ENCODE peak calls at places on chromosome 2, in six cellular contexts. One of them, this sample, is unnamed.

GRCh38 chr2:172864182-172864581 is 128.5 kb downstream of the RAPGEF4 start:
- DNase-seq in hypothalamus: no peak
- DNase-seq in heart right ventricle: peak; percentile 42
- DNase-seq in caudate nucleus: no peak
- DNase-seq in mesendoderm: peak; percentile 72
- DNase-seq in amniotic epithelial cell: peak; percentile 47
- DNase-seq in this sample: peak; percentile 46

GRCh38 chr2:28821295-28821958 is 10.8 kb downstream of the SPDYA start:
- DNase-seq in heart right ventricle: peak; percentile 47
- DNase-seq in hypothalamus: no peak
- DNase-seq in mesendoderm: peak; percentile 88
- DNase-seq in caudate nucleus: no peak
- DNase-seq in amniotic epithelial cell: peak; percentile 63
- DNase-seq in this sample: no peak

GRCh38 chr2:71716697-71717624 is 263.6 kb downstream of the DYSF start:
- DNase-seq in heart right ventricle: peak; percentile 94
- DNase-seq in mesendoderm: no peak
- DNase-seq in hypothalamus: no peak
- DNase-seq in caudate nucleus: no peak
- DNase-seq in amniotic epithelial cell: no peak
- DNase-seq in this sample: peak; percentile 92

GRCh38 chr2:15714609-15715008 is 122.9 kb downstream of the DDX1 start:
- DNase-seq in heart right ventricle: no peak
- DNase-seq in mesendoderm: no peak
- DNase-seq in amniotic epithelial cell: no peak
- DNase-seq in caudate nucleus: no peak
- DNase-seq in hypothalamus: no peak
- DNase-seq in this sample: no peak

GRCh38 chr2:191740016-191740419 is 62.1 kb downstream of the NABP1 start:
- DNase-seq in heart right ventricle: no peak
- DNase-seq in amniotic epithelial cell: no peak
- DNase-seq in hypothalamus: no peak
- DNase-seq in mesendoderm: no peak
- DNase-seq in caudate nucleus: no peak
- DNase-seq in this sample: no peak

GRCh38 chr2:85409719-85410583 is at the start of gene CAPG:
- DNase-seq in hypothalamus: no peak
- DNase-seq in heart right ventricle: no peak
- DNase-seq in mesendoderm: peak; percentile 59
- DNase-seq in caudate nucleus: no peak
- DNase-seq in amniotic epithelial cell: no peak
- DNase-seq in this sample: peak; percentile 60

GRCh38 chr2:160324161-160324768 is 124.2 kb upstream of the ITGB6 start:
- DNase-seq in caudate nucleus: no peak
- DNase-seq in hypothalamus: no peak
- DNase-seq in amniotic epithelial cell: peak; percentile 52
- DNase-seq in heart right ventricle: peak; percentile 67
- DNase-seq in mesendoderm: peak; percentile 35
- DNase-seq in this sample: peak; percentile 60

GRCh38 chr2:152646775-152647174 is 70.5 kb downstream of the PRPF40A start:
- DNase-seq in hypothalamus: no peak
- DNase-seq in heart right ventricle: no peak
- DNase-seq in mesendoderm: peak; percentile 68
- DNase-seq in caudate nucleus: no peak
- DNase-seq in amniotic epithelial cell: peak; percentile 94
- DNase-seq in this sample: no peak

GRCh38 chr2:22683911-22684310 is 701.1 kb upstream of the KLHL29 start:
- DNase-seq in mesendoderm: no peak
- DNase-seq in heart right ventricle: no peak
- DNase-seq in caudate nucleus: no peak
- DNase-seq in hypothalamus: no peak
- DNase-seq in amniotic epithelial cell: no peak
- DNase-seq in this sample: no peak

GRCh38 chr2:47888581-47889280 is 17.6 kb downstream of the FBXO11 start:
- DNase-seq in hypothalamus: no peak
- DNase-seq in mesendoderm: no peak
- DNase-seq in amniotic epithelial cell: peak; percentile 56
- DNase-seq in caudate nucleus: no peak
- DNase-seq in heart right ventricle: no peak
- DNase-seq in this sample: no peak

GRCh38 chr2:201926071-201926470 is 107.6 kb upstream of the FZD7 start:
- DNase-seq in mesendoderm: no peak
- DNase-seq in heart right ventricle: no peak
- DNase-seq in amniotic epithelial cell: no peak
- DNase-seq in caudate nucleus: no peak
- DNase-seq in hypothalamus: no peak
- DNase-seq in this sample: no peak

GRCh38 chr2:240425697-240426096 is 9.8 kb upstream of the GPC1 start:
- DNase-seq in amniotic epithelial cell: no peak
- DNase-seq in mesendoderm: no peak
- DNase-seq in caudate nucleus: no peak
- DNase-seq in hypothalamus: no peak
- DNase-seq in heart right ventricle: no peak
- DNase-seq in this sample: no peak

GRCh38 chr2:60581461-60582282 is 28.2 kb upstream of the BCL11A start:
- DNase-seq in hypothalamus: peak; percentile 9
- DNase-seq in heart right ventricle: peak; percentile 23
- DNase-seq in amniotic epithelial cell: peak; percentile 9
- DNase-seq in mesendoderm: peak; percentile 60
- DNase-seq in caudate nucleus: peak; percentile 48
- DNase-seq in this sample: peak; percentile 64

GRCh38 chr2:10524341-10524740 is 76.2 kb upstream of the ODC1 start:
- DNase-seq in amniotic epithelial cell: no peak
- DNase-seq in hypothalamus: no peak
- DNase-seq in caudate nucleus: no peak
- DNase-seq in mesendoderm: no peak
- DNase-seq in heart right ventricle: no peak
- DNase-seq in this sample: no peak

GRCh38 chr2:64838817-64839216 is 150.4 kb upstream of the SLC1A4 start:
- DNase-seq in mesendoderm: no peak
- DNase-seq in heart right ventricle: no peak
- DNase-seq in hypothalamus: no peak
- DNase-seq in caudate nucleus: no peak
- DNase-seq in amniotic epithelial cell: peak; percentile 89
- DNase-seq in this sample: peak; percentile 31

GRCh38 chr2:149902104-149902503 is 314.5 kb upstream of the MMADHC start:
- DNase-seq in caudate nucleus: no peak
- DNase-seq in amniotic epithelial cell: no peak
- DNase-seq in mesendoderm: no peak
- DNase-seq in heart right ventricle: peak; percentile 11
- DNase-seq in hypothalamus: no peak
- DNase-seq in this sample: peak; percentile 63